ENCODE peak calls at places on chromosome 9, in nine cellular contexts. T is HepG2, S is transverse colon, E is spleen, O is prostate gland, R is GM12891, V is K562, X is H1, A is GM12892. I is an unnamed sample.

GRCh38 chr9:131395027-131395744 is 1.3 kb downstream of the PRRC2B start:
- DNase-seq in T (no peak), S (peak), E (peak), O (peak), R (peak), V (peak), X (no peak), A (peak), I (peak)

GRCh38 chr9:136525841-136526499 is 19.9 kb downstream of the NOTCH1 start:
- DNase-seq in T (peak), S (peak), E (no peak), O (no peak), R (no peak), V (no peak), X (no peak), A (no peak), I (peak)

GRCh38 chr9:92141144-92142129 is 26.2 kb upstream of the SPTLC1 start:
- DNase-seq in T (no peak), S (no peak), E (no peak), O (no peak), R (no peak), V (no peak), X (no peak), A (no peak), I (peak)

GRCh38 chr9:21096172-21096900 is 18.6 kb upstream of the IFNB1 start:
- DNase-seq in T (no peak), S (no peak), E (no peak), O (no peak), R (peak), V (no peak), X (no peak), A (no peak), I (no peak)

GRCh38 chr9:115923903-115924668 is 229.5 kb upstream of the PAPPA start:
- DNase-seq in T (peak), S (peak), E (no peak), O (no peak), R (no peak), V (no peak), X (no peak), A (no peak), I (no peak)

GRCh38 chr9:38024036-38024681 is 44.9 kb downstream of the SHB start:
- DNase-seq in T (peak), S (peak), E (no peak), O (peak), R (no peak), V (no peak), X (no peak), A (no peak), I (no peak)

GRCh38 chr9:75200892-75201470 is 112.7 kb downstream of the OSTF1 start:
- DNase-seq in T (peak), S (no peak), E (no peak), O (peak), R (no peak), V (peak), X (no peak), A (no peak), I (no peak)

GRCh38 chr9:38043931-38044623 is 24.9 kb downstream of the SHB start:
- DNase-seq in T (no peak), S (no peak), E (no peak), O (peak), R (no peak), V (no peak), X (no peak), A (no peak), I (no peak)

GRCh38 chr9:81083062-81083461 is 606.3 kb downstream of the TLE1 start:
- DNase-seq in T (no peak), S (no peak), E (no peak), O (no peak), R (no peak), V (no peak), X (no peak), A (no peak), I (no peak)

GRCh38 chr9:127022913-127023665 is 99.3 kb downstream of the ANGPTL2 start:
- DNase-seq in T (no peak), S (no peak), E (no peak), O (peak), R (no peak), V (no peak), X (no peak), A (no peak), I (no peak)

GRCh38 chr9:86079421-86080111 is 19.8 kb downstream of the GOLM1 start:
- DNase-seq in T (no peak), S (no peak), E (no peak), O (no peak), R (no peak), V (no peak), X (no peak), A (no peak), I (peak)

GRCh38 chr9:89418882-89419641 is 78.9 kb downstream of the SEMA4D start:
- DNase-seq in T (no peak), S (peak), E (peak), O (no peak), R (peak), V (no peak), X (no peak), A (peak), I (no peak)

GRCh38 chr9:89668216-89668867 is 63.5 kb downstream of the GADD45G start:
- DNase-seq in T (no peak), S (no peak), E (no peak), O (no peak), R (no peak), V (no peak), X (no peak), A (no peak), I (no peak)

GRCh38 chr9:124452841-124453585 is 2.8 kb downstream of the ADGRD2 start:
- DNase-seq in T (no peak), S (no peak), E (peak), O (no peak), R (no peak), V (no peak), X (no peak), A (no peak), I (peak)

GRCh38 chr9:93319992-93320490 is 131.4 kb upstream of the FAM120A start:
- DNase-seq in T (no peak), S (no peak), E (no peak), O (no peak), R (no peak), V (no peak), X (no peak), A (no peak), I (no peak)

GRCh38 chr9:127133739-127134167 is 11.3 kb upstream of the ANGPTL2 start:
- DNase-seq in T (no peak), S (peak), E (no peak), O (peak), R (no peak), V (no peak), X (no peak), A (no peak), I (no peak)

GRCh38 chr9:115715656-115716055 is 437.9 kb upstream of the PAPPA start:
- DNase-seq in T (no peak), S (no peak), E (no peak), O (no peak), R (no peak), V (no peak), X (no peak), A (no peak), I (no peak)

GRCh38 chr9:86321373-86321772 is 32.8 kb downstream of the TUT7 start:
- DNase-seq in T (no peak), S (no peak), E (no peak), O (no peak), R (no peak), V (no peak), X (no peak), A (no peak), I (no peak)

GRCh38 chr9:21789541-21790037 is 12.8 kb upstream of the MTAP start:
- DNase-seq in T (peak), S (peak), E (no peak), O (peak), R (no peak), V (no peak), X (no peak), A (no peak), I (peak)

GRCh38 chr9:93670208-93671029 is 94.0 kb downstream of the PHF2 start:
- DNase-seq in T (no peak), S (peak), E (peak), O (no peak), R (no peak), V (no peak), X (no peak), A (no peak), I (peak)

GRCh38 chr9:83509372-83509771 is 28.8 kb downstream of the FRMD3 start:
- DNase-seq in T (no peak), S (no peak), E (no peak), O (no peak), R (no peak), V (no peak), X (no peak), A (no peak), I (no peak)

GRCh38 chr9:33288828-33289483 is 1.4 kb upstream of the NFX1 start:
- DNase-seq in T (no peak), S (peak), E (peak), O (no peak), R (no peak), V (no peak), X (no peak), A (no peak), I (no peak)

GRCh38 chr9:127004946-127005769 is 90.6 kb downstream of the RALGPS1 start:
- DNase-seq in T (no peak), S (no peak), E (no peak), O (no peak), R (peak), V (no peak), X (no peak), A (peak), I (no peak)

GRCh38 chr9:26394025-26394424 is 498.6 kb downstream of the CAAP1 start:
- DNase-seq in T (no peak), S (no peak), E (peak), O (no peak), R (no peak), V (no peak), X (no peak), A (no peak), I (no peak)

GRCh38 chr9:137406876-137407589 is 15.9 kb downstream of the EXD3 start:
- DNase-seq in T (peak), S (peak), E (peak), O (peak), R (peak), V (no peak), X (peak), A (peak), I (peak)

GRCh38 chr9:74573792-74574191 is 76.7 kb downstream of the RORB start:
- DNase-seq in T (no peak), S (no peak), E (no peak), O (no peak), R (no peak), V (peak), X (no peak), A (no peak), I (no peak)

GRCh38 chr9:14306672-14307646 is 7.0 kb downstream of the NFIB start:
- DNase-seq in T (no peak), S (no peak), E (no peak), O (no peak), R (no peak), V (no peak), X (no peak), A (no peak), I (no peak)

GRCh38 chr9:99821187-99822095 is at the start of gene NR4A3:
- DNase-seq in T (peak), S (peak), E (peak), O (peak), R (peak), V (peak), X (no peak), A (peak), I (peak)
- TF ChIP-seq POLR2A in T (no peak), S (peak), E (no peak), O (peak), R (peak), V (peak), X (no peak), A (peak), I (peak)

GRCh38 chr9:90801507-90802289 is at the start of gene SYK:
- DNase-seq in T (no peak), S (peak), E (peak), O (peak), R (no peak), V (peak), X (no peak), A (peak), I (peak)
- TF ChIP-seq POLR2AphosphoS5 in T (no peak), S (peak), E (peak), O (no peak), R (no peak), V (no peak), X (no peak), A (no peak), I (peak)

GRCh38 chr9:129879103-129879699 is 43.9 kb downstream of the USP20 start:
- DNase-seq in T (no peak), S (no peak), E (no peak), O (no peak), R (no peak), V (peak), X (no peak), A (no peak), I (no peak)
- TF ChIP-seq POLR2A in T (no peak), S (no peak), E (no peak), O (no peak), R (no peak), V (no peak), X (no peak), A (no peak), I (no peak)

GRCh38 chr9:135275163-135275925 is 187.9 kb downstream of the OLFM1 start:
- DNase-seq in T (no peak), S (no peak), E (no peak), O (peak), R (no peak), V (no peak), X (no peak), A (no peak), I (no peak)
- TF ChIP-seq POLR2AphosphoS5 in T (no peak), S (no peak), E (no peak), O (peak), R (no peak), V (no peak), X (no peak), A (no peak), I (no peak)

GRCh38 chr9:101486693-101487442 is 46.8 kb upstream of the RNF20 start:
- DNase-seq in T (no peak), S (peak), E (peak), O (peak), R (peak), V (peak), X (peak), A (no peak), I (peak)
- TF ChIP-seq POLR2A in T (no peak), S (peak), E (no peak), O (peak), R (no peak), V (peak), X (peak), A (no peak), I (no peak)

DNA sequence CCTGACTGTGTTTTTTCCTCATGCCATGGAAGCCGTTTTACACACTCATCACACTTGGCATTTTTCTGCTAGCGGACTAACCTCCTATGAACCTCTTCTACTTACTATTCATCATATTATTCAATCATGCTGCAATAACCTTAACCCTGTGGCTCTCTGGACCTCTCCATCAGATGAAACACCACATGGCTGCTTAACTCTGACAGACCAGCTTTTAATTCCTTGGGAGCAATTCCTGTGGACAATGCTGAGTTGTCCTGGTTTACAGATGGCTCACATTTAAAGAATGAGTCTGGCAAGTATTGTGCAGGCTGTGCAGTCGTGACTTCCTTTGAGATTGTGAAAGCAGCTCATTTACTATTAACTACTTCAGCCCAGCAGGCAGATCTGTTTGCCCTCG is 9.0 kb downstream of the OR1J1 start:
- DNase-seq in T (no peak), S (no peak), E (no peak), O (no peak), R (no peak), V (no peak), X (no peak), A (no peak), I (no peak)
- TF ChIP-seq POLR2AphosphoS5 in T (no peak), S (no peak), E (no peak), O (no peak), R (no peak), V (no peak), X (no peak), A (no peak), I (no peak)